ENCODE peak calls at places on chromosomes 11 and 22, in four cellular contexts. Y, B, X and D are unnamed samples.
A peak's percentile ranks its signal among the peaks of the same experiment; 100 is the strongest.

GRCh38 chr11:13970986-13971385 is 8.5 kb downstream of the SPON1 start:
- DNase-seq in X (no peak), Y (no peak), B (no peak), D (peak; percentile 49)

GRCh38 chr11:8329336-8329735 is 65.7 kb upstream of the LMO1 start:
- DNase-seq in X (no peak), B (no peak), Y (no peak), D (no peak)

GRCh38 chr11:86660011-86660595 is 12.3 kb downstream of the ME3 start:
- DNase-seq in B (no peak), Y (no peak), X (no peak), D (no peak)

GRCh38 chr11:9566561-9567063 is 6.9 kb upstream of the WEE1 start:
- DNase-seq in X (no peak), Y (no peak), B (no peak), D (no peak)

GRCh38 chr11:67299471-67300191 is 3.7 kb upstream of the SSH3 start:
- DNase-seq in X (no peak), Y (no peak), B (peak; percentile 62), D (peak; percentile 62)

GRCh38 chr11:110434952-110435779 is 5.4 kb downstream of the FDX1 start:
- DNase-seq in X (no peak), B (no peak), Y (peak; percentile 18), D (no peak)

GRCh38 chr11:10405858-10406592 is 49.0 kb upstream of the AMPD3 start:
- DNase-seq in B (peak; percentile 79), Y (peak; percentile 58), X (no peak), D (no peak)

GRCh38 chr11:2092956-2093412 is 46.2 kb downstream of the IGF2 start:
- DNase-seq in B (peak; percentile 88), X (peak; percentile 96), Y (peak; percentile 96), D (peak; percentile 89)

GRCh38 chr22:43505423-43505822 is 93.6 kb downstream of the MPPED1 start:
- DNase-seq in X (peak; percentile 52), Y (no peak), B (no peak), D (no peak)

GRCh38 chr22:43505896-43506295 is 94.1 kb downstream of the MPPED1 start:
- DNase-seq in Y (no peak), B (no peak), X (no peak), D (no peak)

GRCh38 chr22:43504068-43504467 is 92.3 kb downstream of the MPPED1 start:
- DNase-seq in B (no peak), X (no peak), Y (no peak), D (no peak)

GRCh38 chr22:43506487-43506886 is 94.7 kb downstream of the MPPED1 start:
- DNase-seq in Y (no peak), B (no peak), X (peak; percentile 26), D (no peak)

GRCh38 chr22:43504666-43505261 is 93.0 kb downstream of the MPPED1 start:
- DNase-seq in X (no peak), B (no peak), Y (no peak), D (no peak)
- H3K27me3 ChIP-seq in X (no peaks in the 10 kb centered on the region), B (no peaks in the 10 kb centered on the region), Y (no peaks in the 10 kb centered on the region), D (no peaks in the 10 kb centered on the region)

DNA sequence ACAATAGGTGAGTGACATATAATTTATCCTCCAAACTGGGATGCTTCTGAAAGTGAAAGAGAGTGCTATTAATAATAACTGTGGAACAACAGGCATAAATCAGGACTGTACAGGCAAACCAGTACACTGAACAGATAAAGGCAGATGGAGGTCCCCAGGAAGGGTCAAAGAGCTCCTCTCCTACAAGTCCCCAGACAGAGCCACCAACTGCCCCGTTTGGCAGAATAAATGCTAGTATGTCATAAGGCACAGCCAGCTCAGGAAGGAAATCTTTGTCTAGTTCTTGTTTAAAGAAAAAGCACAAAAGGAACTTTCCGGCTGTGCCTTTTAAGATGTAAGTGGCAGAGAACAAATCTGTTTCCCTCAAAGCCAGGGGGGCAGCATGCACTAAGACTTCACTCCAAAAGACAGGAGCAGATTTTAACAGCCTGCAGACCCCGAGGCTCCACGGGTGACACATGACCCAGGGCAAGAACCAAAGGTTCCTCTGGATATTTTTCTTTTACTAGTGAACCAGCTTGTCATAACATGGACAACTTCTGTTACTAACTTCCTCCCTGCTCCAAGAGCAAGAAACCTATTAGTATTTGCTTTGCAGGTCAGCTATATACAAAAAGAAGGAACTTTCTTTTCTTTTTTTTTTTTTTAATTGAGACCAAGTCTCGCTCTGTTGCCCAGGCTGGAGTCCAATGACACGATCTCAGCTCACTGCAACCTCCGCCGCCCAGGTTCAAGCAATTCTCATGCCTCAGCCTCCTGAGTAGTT is 50.2 kb downstream of the MYH9 start:
- DNase-seq in B (no peak), X (no peak), Y (no peak), D (no peak)
- H3K27ac ChIP-seq in B (peak overlapping the region; percentile 95), X (peak overlapping the region; percentile 0), Y (peak overlapping the region; percentile 92), D (peak overlapping the region; percentile 54)

DNA sequence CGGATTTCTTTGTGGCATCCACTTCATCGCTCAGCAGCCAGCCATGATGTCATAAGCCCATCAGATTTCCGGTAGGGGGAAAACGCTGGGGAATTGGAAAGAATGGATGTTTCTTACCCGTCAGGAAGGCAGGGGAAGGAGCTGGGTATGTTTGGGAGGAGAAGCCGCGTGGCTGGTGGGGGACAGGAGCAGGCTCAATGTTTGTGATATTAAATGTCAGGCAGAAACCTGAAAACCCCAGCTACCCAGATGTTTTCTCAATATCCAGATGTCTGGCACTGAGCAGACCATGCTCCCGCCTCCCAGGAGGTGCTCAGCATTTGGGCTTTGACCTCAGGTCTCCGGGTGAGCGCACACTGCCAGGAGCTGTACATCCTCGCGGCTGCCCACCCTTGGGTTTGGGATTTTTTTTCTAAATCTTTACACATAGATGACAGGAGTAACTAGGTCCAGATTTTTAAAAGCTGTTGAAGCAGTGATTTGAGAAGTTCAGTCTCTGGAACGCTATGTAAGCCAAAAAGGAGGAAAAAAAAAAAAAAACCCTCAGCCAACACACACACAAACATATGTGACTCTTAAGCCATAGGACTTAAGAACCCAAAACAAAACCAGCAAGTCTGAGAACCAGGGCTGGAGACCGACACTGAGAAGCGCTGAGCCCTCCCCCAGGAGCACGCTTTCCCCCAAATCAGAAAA is 67.4 kb downstream of the NFAM1 start:
- DNase-seq in X (no peak), B (no peak), Y (no peak), D (peak; percentile 46)
- H3K27me3 ChIP-seq in X (no peaks in the 10 kb centered on the region), B (peaks cover 30% of the 10 kb centered on the region), Y (no peaks in the 10 kb centered on the region), D (no peaks in the 10 kb centered on the region)

DNA sequence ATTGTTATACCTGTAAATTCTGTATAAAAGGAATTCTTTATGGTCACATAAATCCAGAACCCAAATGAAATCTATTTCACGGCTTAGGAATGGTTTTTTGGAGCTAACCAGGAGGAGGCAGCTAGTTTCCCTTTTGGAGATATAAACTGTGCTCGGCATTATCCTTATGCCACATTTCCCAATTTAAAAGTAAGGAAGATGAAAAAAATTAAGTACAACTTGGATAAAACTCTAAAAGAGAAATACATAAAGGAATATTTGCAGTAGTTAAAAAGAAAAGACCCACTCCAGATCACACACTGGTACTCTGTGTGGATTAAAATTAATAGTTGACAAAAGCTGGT is 17.7 kb downstream of the DLAT start:
- DNase-seq in Y (no peak), B (no peak), X (no peak), D (no peak)
- H3K27ac ChIP-seq in Y (no peak overlapping the region), B (no peak overlapping the region), X (no peak overlapping the region), D (no peak overlapping the region)

GRCh38 chr11:128686045-128686741 is 7.7 kb upstream of the FLI1 start:
- DNase-seq in B (no peak), Y (no peak), X (no peak), D (no peak)

GRCh38 chr11:128684582-128685382 is 9.1 kb upstream of the FLI1 start:
- DNase-seq in Y (no peak), B (no peak), X (peak; percentile 55), D (no peak)

GRCh38 chr11:128686745-128687177 is 7.1 kb upstream of the FLI1 start:
- DNase-seq in Y (no peak), X (peak; percentile 60), B (no peak), D (peak; percentile 82)

GRCh38 chr11:128687321-128687720 is 6.6 kb upstream of the FLI1 start:
- DNase-seq in B (no peak), X (peak; percentile 56), Y (no peak), D (peak; percentile 81)

DNA sequence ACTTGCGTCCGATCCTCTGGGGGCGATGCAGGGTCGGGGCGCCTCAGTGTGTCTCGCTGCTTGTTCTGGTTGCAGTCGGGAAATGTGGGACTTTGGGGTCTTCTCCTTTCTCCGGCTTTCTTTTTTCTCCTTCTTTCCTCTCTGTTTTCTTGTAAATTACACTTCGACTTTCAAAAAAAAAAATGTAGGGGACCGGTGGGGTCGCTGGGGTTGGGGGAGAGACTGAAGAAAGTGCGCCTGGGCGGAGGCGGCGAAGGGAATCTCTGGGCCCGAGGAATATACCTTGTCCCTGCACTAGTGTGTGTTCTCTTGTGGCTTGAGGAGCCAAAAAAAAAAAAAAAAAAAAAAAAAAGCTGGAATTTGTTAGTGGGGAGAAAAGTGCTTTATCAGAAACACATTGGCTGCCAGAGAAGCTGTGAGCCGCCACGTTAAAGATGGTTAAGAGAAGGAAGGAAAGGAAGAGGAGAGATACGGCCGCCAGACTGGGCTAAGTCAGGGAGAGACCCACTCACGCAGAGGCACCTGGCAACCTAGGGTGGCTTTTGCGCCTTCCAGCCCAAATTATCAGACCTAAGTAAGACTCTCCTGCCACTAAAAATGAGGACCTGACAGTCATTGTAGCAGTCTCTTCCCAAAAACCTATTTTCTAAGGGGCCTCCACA is 8.4 kb upstream of the FLI1 start:
- DNase-seq in X (no peak), B (no peak), Y (no peak), D (no peak)
- H3K27me3 ChIP-seq in X (peaks cover 22% of the 10 kb centered on the region), B (peaks cover 64% of the 10 kb centered on the region), Y (no peaks in the 10 kb centered on the region), D (no peaks in the 10 kb centered on the region)